ENCODE peak calls at places on chromosome 4, in eight cellular contexts. F, K, L, I, J, G, M and T are unnamed samples.

GRCh38 chr4:39729557-39729956 is 31.6 kb downstream of the UBE2K start:
- DNase-seq in F (no peak), K (no peak), L (peak; percentile 77), I (peak; percentile 38), J (no peak), G (peak; percentile 67), M (peak; percentile 71), T (no peak)

GRCh38 chr4:54139332-54139731 is 39.4 kb downstream of the GSX2 start:
- DNase-seq in F (no peak), K (no peak), L (no peak), I (no peak), J (no peak), G (no peak), M (no peak), T (no peak)

GRCh38 chr4:54940996-54941395 is 184.4 kb downstream of the KDR start:
- DNase-seq in F (no peak), K (no peak), L (no peak), I (no peak), J (no peak), G (no peak), M (no peak), T (no peak)

GRCh38 chr4:90536408-90536807 is 409.2 kb downstream of the CCSER1 start:
- DNase-seq in F (no peak), K (no peak), L (no peak), I (no peak), J (no peak), G (no peak), M (no peak), T (no peak)

GRCh38 chr4:150104401-150105027 is 26.3 kb downstream of the DCLK2 start:
- DNase-seq in F (no peak), K (no peak), L (no peak), I (no peak), J (no peak), G (no peak), M (peak; percentile 38), T (no peak)

GRCh38 chr4:138898282-138898681 is 117.3 kb upstream of the NOCT start:
- DNase-seq in F (no peak), K (no peak), L (peak; percentile 25), I (peak; percentile 58), J (no peak), G (peak; percentile 49), M (peak; percentile 22), T (no peak)

GRCh38 chr4:149296084-149296483 is 519.6 kb downstream of the IQCM start:
- DNase-seq in F (no peak), K (no peak), L (no peak), I (no peak), J (no peak), G (no peak), M (no peak), T (no peak)

GRCh38 chr4:8167815-8168214 is 9.2 kb upstream of the ABLIM2 start:
- DNase-seq in F (no peak), K (no peak), L (peak; percentile 23), I (no peak), J (peak; percentile 66), G (no peak), M (no peak), T (no peak)

GRCh38 chr4:177001271-177002175 is 208.8 kb upstream of the VEGFC start:
- DNase-seq in F (peak; percentile 46), K (no peak), L (peak; percentile 68), I (peak; percentile 65), J (no peak), G (peak; percentile 81), M (peak; percentile 78), T (no peak)

GRCh38 chr4:101119141-101119540 is 228.2 kb downstream of the PPP3CA start:
- DNase-seq in F (no peak), K (no peak), L (no peak), I (no peak), J (no peak), G (no peak), M (no peak), T (no peak)

GRCh38 chr4:120225527-120225926 is 158.9 kb upstream of the MAD2L1 start:
- DNase-seq in F (no peak), K (no peak), L (peak; percentile 7), I (no peak), J (no peak), G (no peak), M (no peak), T (no peak)

GRCh38 chr4:183147191-183147590 is 48.1 kb downstream of the WWC2 start:
- DNase-seq in F (no peak), K (no peak), L (peak; percentile 59), I (no peak), J (no peak), G (peak; percentile 52), M (no peak), T (no peak)

GRCh38 chr4:86300516-86300915 is 59.3 kb downstream of the MAPK10 start:
- DNase-seq in F (no peak), K (no peak), L (no peak), I (no peak), J (no peak), G (no peak), M (no peak), T (no peak)

GRCh38 chr4:48836658-48837057 is 5.8 kb downstream of the OCIAD1 start:
- DNase-seq in F (no peak), K (no peak), L (no peak), I (no peak), J (no peak), G (no peak), M (no peak), T (no peak)

GRCh38 chr4:48831532-48832015 is 686 bp downstream of the OCIAD1 start:
- DNase-seq in F (no peak), K (no peak), L (peak; percentile 9), I (peak; percentile 16), J (no peak), G (peak; percentile 25), M (peak; percentile 26), T (no peak)

GRCh38 chr4:48827622-48828021 is 3.3 kb upstream of the OCIAD1 start:
- DNase-seq in F (no peak), K (no peak), L (no peak), I (no peak), J (no peak), G (no peak), M (no peak), T (no peak)

GRCh38 chr4:48830706-48831531 is at the start of gene OCIAD1:
- DNase-seq in F (peak; percentile 98), K (peak; percentile 99), L (peak; percentile 99), I (peak; percentile 100), J (peak; percentile 100), G (peak; percentile 99), M (peak; percentile 99), T (peak; percentile 98)

DNA sequence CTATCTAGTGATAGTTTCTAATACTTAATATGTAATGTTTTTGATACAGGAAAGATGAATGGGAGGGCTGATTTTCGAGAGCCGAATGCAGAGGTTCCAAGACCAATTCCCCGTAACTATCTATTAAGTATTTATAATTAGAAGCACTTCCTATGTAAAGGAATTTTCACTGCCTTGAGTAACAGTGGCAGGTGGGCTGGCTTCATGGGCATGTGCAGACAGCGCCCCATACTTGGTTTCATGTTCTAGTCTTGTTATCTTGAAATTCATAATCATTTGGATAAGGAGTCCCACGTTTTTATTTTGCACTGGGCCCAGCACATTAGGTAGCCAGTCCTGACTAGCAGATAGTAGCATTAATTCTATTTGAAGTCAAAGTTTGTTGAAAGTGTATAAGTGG is 1.7 kb downstream of the OCIAD1 start:
- DNase-seq in F (no peak), K (no peak), L (peak; percentile 36), I (no peak), J (no peak), G (peak; percentile 33), M (no peak), T (no peak)
- H3K4me3 ChIP-seq in F (peak overlapping the region; percentile 78), K (no peak overlapping the region), L (peak overlapping the region; percentile 98), I (no peak overlapping the region), J (no peak overlapping the region), G (no peak overlapping the region), M (no peak overlapping the region), T (peak overlapping the region; percentile 85)

GRCh38 chr4:73311428-73311827 is 52.8 kb upstream of the ANKRD17 start:
- DNase-seq in F (peak; percentile 34), K (no peak), L (peak; percentile 41), I (peak; percentile 77), J (no peak), G (peak; percentile 54), M (peak; percentile 71), T (peak; percentile 23)
- TF ChIP-seq CTCF in F (peak; percentile 47), K (peak; percentile 52), L (peak; percentile 17), I (peak; percentile 52), J (peak; percentile 47), G (no peak), M (peak; percentile 43), T (peak; percentile 32)

GRCh38 chr4:184470785-184471110 is 3.6 kb downstream of the IRF2 start:
- DNase-seq in F (no peak), K (no peak), L (no peak), I (no peak), J (no peak), G (no peak), M (no peak), T (no peak)

GRCh38 chr4:184472540-184473264 is 1.6 kb downstream of the IRF2 start:
- DNase-seq in F (peak; percentile 70), K (peak; percentile 97), L (peak; percentile 68), I (peak; percentile 51), J (peak; percentile 87), G (peak; percentile 27), M (peak; percentile 45), T (no peak)

GRCh38 chr4:184473265-184473514 is 1.2 kb downstream of the IRF2 start:
- DNase-seq in F (no peak), K (no peak), L (no peak), I (no peak), J (no peak), G (no peak), M (no peak), T (no peak)

GRCh38 chr4:184473515-184474260 is 662 bp downstream of the IRF2 start:
- DNase-seq in F (peak; percentile 21), K (peak; percentile 58), L (peak; percentile 42), I (peak; percentile 32), J (peak; percentile 50), G (no peak), M (peak; percentile 30), T (no peak)

GRCh38 chr4:184471872-184472539 is 2.3 kb downstream of the IRF2 start:
- DNase-seq in F (peak; percentile 14), K (no peak), L (peak; percentile 19), I (peak; percentile 30), J (no peak), G (peak; percentile 30), M (peak; percentile 37), T (no peak)
- H3K4me3 ChIP-seq in F (peak overlapping the region; percentile 84), K (peak overlapping the region; percentile 84), L (peak overlapping the region; percentile 64), I (peak overlapping the region; percentile 78), J (peak overlapping the region; percentile 49), G (peak overlapping the region; percentile 66), M (peak overlapping the region; percentile 72), T (peak overlapping the region; percentile 90)

DNA sequence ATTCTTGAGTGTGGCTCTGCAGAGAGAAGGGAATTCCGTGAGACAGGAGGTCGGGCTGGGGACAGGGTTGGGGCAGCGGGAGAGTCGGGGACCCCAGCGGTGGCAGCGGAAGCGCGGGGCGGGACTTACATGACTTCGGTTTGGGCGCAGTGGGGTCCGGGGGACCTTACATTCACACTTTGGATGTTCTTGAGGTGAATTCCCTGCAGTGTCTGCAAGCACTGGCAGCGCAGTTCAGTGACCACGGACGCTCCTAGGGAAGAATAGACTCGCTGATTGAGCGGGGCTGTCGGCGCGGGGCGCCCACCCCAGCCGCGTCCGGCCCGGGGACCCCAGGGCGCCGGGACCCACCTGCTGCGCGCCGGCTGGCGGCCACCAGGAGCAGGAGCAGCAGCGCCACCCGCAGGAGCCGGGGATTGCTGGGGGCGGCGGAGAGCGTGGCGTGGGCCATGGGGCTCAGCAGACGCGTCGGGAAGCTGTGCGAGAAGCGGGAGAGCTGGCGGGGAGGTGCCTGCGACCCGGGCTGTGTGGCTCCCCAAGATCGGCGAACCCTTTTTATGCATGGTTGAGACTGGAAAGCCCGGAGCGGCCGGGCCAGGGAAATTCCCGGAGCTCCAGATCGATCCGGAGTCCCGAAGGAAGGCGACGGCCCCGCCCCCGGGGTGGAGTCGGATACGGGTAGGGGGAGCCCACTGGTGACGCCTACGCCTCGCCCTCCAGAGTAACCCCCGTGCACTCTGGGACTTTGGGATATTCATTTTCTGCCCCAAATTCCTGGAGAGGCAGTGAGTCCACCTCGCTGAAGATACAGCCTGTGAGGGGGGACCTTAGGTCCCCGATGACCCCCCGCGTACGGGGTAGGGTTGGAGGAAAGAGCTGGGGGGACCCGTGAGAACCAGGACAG is at the start of gene CXCL3:
- DNase-seq in F (peak; percentile 72), K (peak; percentile 84), L (peak; percentile 49), I (peak; percentile 40), J (peak; percentile 78), G (peak; percentile 35), M (peak; percentile 63), T (no peak)
- TF ChIP-seq CTCF in F (peak; percentile 50), K (peak; percentile 53), L (no peak), I (peak; percentile 48), J (peak; percentile 54), G (peak; percentile 39), M (no peak), T (peak; percentile 17)